ENCODE peak calls at places on chromosomes 12 and 14, in six cellular contexts. V, H, D, P, A and G are unnamed samples.

GRCh38 chr12:131275824-131276223 is 322.1 kb downstream of the ADGRD1 start:
- DNase-seq in P (no peak), V (no peak), H (no peak), A (no peak), D (no peak), G (no peak)

GRCh38 chr12:80716711-80717469 is at the start of gene MYF5:
- DNase-seq in D (no peak), P (no peak), A (no peak), H (no peak), V (no peak), G (no peak)

GRCh38 chr14:44960146-44960545 is 1.6 kb downstream of the KLHL28 start:
- DNase-seq in H (no peak), A (no peak), D (peak), P (no peak), V (no peak), G (no peak)

GRCh38 chr12:107490000-107490399 is 195.6 kb upstream of the PWP1 start:
- DNase-seq in D (no peak), P (no peak), H (peak), A (no peak), V (no peak), G (no peak)

GRCh38 chr14:50835280-50835679 is 4.3 kb upstream of the NIN start:
- DNase-seq in D (no peak), P (no peak), V (no peak), A (no peak), H (no peak), G (no peak)

GRCh38 chr14:90503582-90503981 is 106.8 kb downstream of the CALM1 start:
- DNase-seq in D (no peak), H (no peak), A (no peak), P (no peak), V (no peak), G (no peak)

GRCh38 chr12:32331133-32331532 is 68.2 kb upstream of the FGD4 start:
- DNase-seq in V (peak), A (no peak), H (no peak), D (peak), P (no peak), G (no peak)

GRCh38 chr14:64861916-64862315 is 17.8 kb downstream of the SPTB start:
- DNase-seq in P (no peak), A (no peak), H (no peak), V (no peak), D (no peak), G (no peak)

GRCh38 chr14:87745507-87746118 is 247.4 kb downstream of the GALC start:
- DNase-seq in V (peak), H (no peak), D (peak), P (peak), A (peak), G (no peak)

DNA sequence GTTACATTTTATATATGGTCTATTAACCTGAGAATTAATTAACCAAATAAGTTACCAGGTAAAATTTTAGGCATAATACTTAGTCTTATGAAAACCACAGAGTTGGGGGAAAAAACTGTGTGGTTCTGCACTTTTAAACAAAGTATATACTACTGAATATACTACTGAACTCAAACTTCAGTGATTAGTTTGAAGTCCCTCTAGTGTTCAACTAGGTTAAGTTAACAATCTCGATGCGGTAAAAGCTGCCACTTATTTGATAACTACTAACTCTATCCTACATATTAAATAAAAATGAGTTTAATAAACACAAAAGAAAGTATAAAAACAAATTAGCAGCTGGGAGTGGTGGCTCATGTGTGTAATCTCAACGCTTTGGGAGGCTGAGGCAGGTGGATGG is 56.7 kb downstream of the MED13L start:
- DNase-seq in A (no peak), P (no peak), H (no peak), V (no peak), D (peak), G (no peak)
- TF ChIP-seq CTCF in A (no peak), P (no peak), H (no peak), V (no peak), D (peak), G (no peak)

DNA sequence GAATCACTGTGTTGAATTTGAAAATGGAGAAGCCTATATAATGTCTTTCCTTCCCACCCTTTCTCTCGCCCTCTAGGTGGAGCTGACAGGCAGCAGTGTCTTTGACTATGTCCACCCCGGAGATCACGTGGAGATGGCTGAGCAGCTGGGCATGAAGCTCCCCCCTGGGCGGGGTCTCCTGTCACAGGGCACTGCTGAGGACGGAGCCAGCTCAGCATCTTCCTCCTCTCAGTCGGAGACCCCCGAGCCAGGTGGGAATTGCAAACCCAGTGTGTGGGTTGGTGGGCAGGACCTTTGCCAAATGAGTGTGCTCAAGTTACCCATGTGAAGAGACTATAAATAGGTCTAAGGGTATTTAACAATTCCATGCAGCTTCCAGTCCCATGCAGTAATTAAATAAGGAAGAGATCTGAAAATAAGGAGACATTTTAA is 274.7 kb downstream of the EGLN3 start:
- DNase-seq in P (peak), A (no peak), D (peak), V (peak), H (no peak), G (no peak)
- TF ChIP-seq CTCF in P (peak), A (no peak), D (peak), V (peak), H (no peak), G (peak)

DNA sequence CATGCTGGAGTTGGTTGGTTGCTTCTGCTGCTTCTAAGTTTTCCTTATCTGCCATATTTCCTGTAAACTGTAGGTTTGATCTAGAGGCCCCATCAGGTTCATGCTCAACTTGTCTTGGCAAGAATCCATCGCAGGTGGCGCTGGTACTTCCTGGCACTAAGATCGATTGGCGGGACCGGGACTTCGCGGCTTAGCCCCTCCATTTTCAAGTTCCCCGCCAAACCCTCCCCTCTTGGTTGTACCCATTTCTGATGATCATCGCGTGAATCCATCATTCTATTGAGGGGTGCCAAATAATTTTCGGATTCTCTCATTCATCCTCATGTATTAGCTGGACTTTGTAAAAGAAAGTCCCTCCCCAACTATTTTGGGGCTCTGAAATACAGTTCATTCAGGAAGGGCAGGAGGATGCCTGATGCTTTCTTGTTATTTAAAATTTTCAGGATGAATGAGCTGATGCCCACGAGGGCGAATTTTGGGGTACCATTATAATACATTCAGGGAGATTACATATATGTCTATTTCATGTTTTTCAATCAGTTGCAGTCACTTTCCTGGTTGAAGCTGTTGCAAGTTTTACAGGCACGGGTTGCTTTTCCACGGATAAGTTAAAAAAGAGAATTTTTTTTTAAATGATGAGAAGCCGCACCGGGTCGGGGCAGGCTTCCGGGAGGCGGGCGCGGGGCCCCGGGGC is 424 bp upstream of the BRI3BP start:
- DNase-seq in V (peak), P (peak), A (peak), D (peak), H (no peak), G (no peak)
- TF ChIP-seq CTCF in V (no peak), P (peak), A (peak), D (peak), H (no peak), G (peak)

GRCh38 chr12:3962661-3963483 is 89.7 kb upstream of the PARP11 start:
- DNase-seq in P (no peak), H (peak), D (no peak), A (no peak), V (no peak), G (peak)

GRCh38 chr12:3965096-3965495 is 91.9 kb upstream of the PARP11 start:
- DNase-seq in A (no peak), P (no peak), H (peak), V (no peak), D (no peak), G (no peak)

GRCh38 chr12:3967556-3968160 is 94.5 kb upstream of the PARP11 start:
- DNase-seq in P (no peak), A (no peak), D (no peak), V (no peak), H (peak), G (peak)

GRCh38 chr12:3961573-3961972 is 88.4 kb upstream of the PARP11 start:
- DNase-seq in V (no peak), A (no peak), P (no peak), H (peak), D (no peak), G (no peak)

DNA sequence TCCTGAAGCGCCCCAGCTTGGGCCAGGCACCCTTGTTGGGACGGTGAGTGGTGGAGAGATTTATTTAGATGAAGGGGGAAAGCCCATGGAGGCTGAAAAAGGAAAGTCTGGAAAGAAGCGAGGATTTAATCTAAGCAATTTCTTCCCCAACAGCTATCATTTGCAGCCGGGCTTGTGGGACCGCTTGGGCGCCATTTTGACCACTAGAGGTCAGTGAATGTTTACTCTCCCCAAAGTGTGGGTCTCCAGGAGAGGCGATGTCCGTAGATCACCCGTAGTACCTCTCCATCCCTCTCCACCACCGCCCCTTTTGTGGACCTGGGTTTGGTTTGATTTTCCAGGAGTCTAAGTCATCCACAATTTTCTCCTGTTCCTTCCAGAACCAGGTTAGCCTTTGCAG is 91.2 kb upstream of the PARP11 start:
- DNase-seq in P (peak), H (peak), D (no peak), A (no peak), V (no peak), G (peak)
- TF ChIP-seq CTCF in P (no peak), H (no peak), D (peak), A (no peak), V (no peak), G (no peak)

GRCh38 chr12:4441355-4442330 is 4.0 kb downstream of the FGF6 start:
- DNase-seq in D (no peak), P (no peak), A (no peak), H (peak), V (no peak), G (peak)
- TF ChIP-seq CTCF in D (no peak), P (no peak), A (no peak), H (no peak), V (no peak), G (no peak)

DNA sequence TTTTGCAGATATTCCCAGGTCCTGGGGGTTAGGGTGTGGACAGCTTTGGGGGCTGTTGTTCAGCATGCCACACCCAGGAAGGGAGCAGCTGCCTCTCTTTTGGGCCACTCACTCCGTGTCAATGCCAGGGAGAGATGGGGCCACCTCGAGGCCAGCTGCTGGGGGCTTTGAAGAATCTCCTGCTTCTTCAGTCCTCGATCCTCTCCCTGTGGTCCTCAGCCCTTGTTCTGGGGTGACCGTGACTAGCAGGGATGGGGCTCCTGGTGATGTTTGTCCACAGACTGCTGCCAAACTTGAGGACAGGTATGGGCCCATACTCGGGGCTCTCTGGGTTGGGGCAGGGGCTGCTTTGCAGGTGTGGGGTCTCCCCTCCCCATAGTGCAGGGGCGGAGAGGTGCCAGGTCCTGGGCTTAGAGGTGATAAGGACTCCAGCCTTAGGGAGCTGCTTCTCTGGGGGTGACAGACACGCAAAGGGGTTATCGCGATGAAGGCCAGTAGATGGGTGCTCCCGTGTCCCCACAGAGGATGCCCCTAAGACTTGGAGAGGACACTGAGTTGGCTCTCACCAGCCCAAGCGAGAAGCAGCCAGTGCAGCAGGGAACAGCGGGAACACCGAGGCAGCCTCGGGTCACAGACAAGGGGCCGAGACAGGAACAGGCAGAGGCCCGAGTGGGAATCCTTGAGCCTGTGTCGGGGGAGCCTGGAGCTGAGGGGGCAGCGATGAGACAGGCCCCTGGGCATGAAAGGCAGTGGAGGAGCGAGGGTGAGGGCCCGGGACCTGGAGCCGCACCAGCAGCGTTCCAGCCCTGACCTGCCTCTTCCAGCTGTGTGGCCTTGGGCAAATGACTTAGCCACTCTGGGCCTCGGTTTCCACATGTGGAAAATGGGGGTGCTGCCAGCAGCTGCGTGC is 11.1 kb downstream of the RFLNA start:
- DNase-seq in D (no peak), V (no peak), P (no peak), A (no peak), H (no peak), G (no peak)
- TF ChIP-seq CTCF in D (no peak), V (no peak), P (no peak), A (no peak), H (no peak), G (no peak)